ENCODE peak calls at places on chromosomes 12 and 14, in ten cellular contexts. C, X, S, L, I, R, H, N, E and V are unnamed samples.

GRCh38 chr12:8011331-8011730 is 21.2 kb upstream of the FOXJ2 start:
- DNase-seq in C (no peak), X (no peak), S (no peak), L (no peak), I (no peak), R (no peak), H (no peak), N (no peak), E (no peak), V (peak; percentile 59)

GRCh38 chr14:59358105-59358504 is 107.1 kb downstream of the GPR135 start:
- DNase-seq in C (no peak), X (no peak), S (peak; percentile 48), L (peak; percentile 78), I (peak; percentile 81), R (peak; percentile 72), H (no peak), N (no peak), E (no peak), V (peak; percentile 92)

GRCh38 chr12:82835217-82835616 is 148.5 kb downstream of the TMTC2 start:
- DNase-seq in C (no peak), X (no peak), S (no peak), L (no peak), I (peak; percentile 31), R (no peak), H (peak; percentile 9), N (no peak), E (no peak), V (peak; percentile 39)

GRCh38 chr12:25009511-25010092 is 60.7 kb upstream of the BCAT1 start:
- DNase-seq in C (no peak), X (no peak), S (no peak), L (no peak), I (no peak), R (no peak), H (no peak), N (no peak), E (no peak), V (no peak)

GRCh38 chr14:71139058-71139946 is 232.0 kb downstream of the PCNX1 start:
- DNase-seq in C (peak; percentile 58), X (peak; percentile 10), S (no peak), L (no peak), I (peak; percentile 43), R (peak; percentile 61), H (no peak), N (peak; percentile 15), E (peak; percentile 61), V (peak; percentile 51)

GRCh38 chr14:64891173-64891838 is 11.6 kb upstream of the SPTB start:
- DNase-seq in C (no peak), X (no peak), S (no peak), L (no peak), I (no peak), R (no peak), H (no peak), N (no peak), E (no peak), V (no peak)

GRCh38 chr14:32083789-32084188 is 6.7 kb downstream of the ARHGAP5 start:
- DNase-seq in C (no peak), X (no peak), S (no peak), L (no peak), I (no peak), R (no peak), H (no peak), N (no peak), E (no peak), V (no peak)

GRCh38 chr14:78083837-78084236 is 86.3 kb upstream of the NRXN3 start:
- DNase-seq in C (no peak), X (no peak), S (peak; percentile 5), L (peak; percentile 6), I (no peak), R (no peak), H (no peak), N (no peak), E (no peak), V (no peak)

GRCh38 chr14:99261916-99262787 is 9.8 kb downstream of the BCL11B start:
- DNase-seq in C (no peak), X (no peak), S (no peak), L (no peak), I (no peak), R (no peak), H (no peak), N (no peak), E (peak; percentile 71), V (no peak)

GRCh38 chr12:29322157-29322556 is 58.8 kb downstream of the ERGIC2 start:
- DNase-seq in C (no peak), X (no peak), S (no peak), L (no peak), I (no peak), R (no peak), H (no peak), N (no peak), E (no peak), V (no peak)

GRCh38 chr12:52907092-52907810 is 2.4 kb upstream of the KRT8 start:
- DNase-seq in C (no peak), X (peak; percentile 90), S (no peak), L (no peak), I (no peak), R (no peak), H (no peak), N (no peak), E (no peak), V (no peak)

GRCh38 chr12:30614031-30614430 is 81.6 kb downstream of the IPO8 start:
- DNase-seq in C (no peak), X (no peak), S (no peak), L (no peak), I (no peak), R (no peak), H (no peak), N (no peak), E (no peak), V (no peak)

GRCh38 chr14:38122241-38122640 is 85.5 kb upstream of the SSTR1 start:
- DNase-seq in C (no peak), X (no peak), S (no peak), L (no peak), I (no peak), R (no peak), H (no peak), N (no peak), E (no peak), V (no peak)

GRCh38 chr12:102948941-102949352 is 8.5 kb upstream of the ASCL1 start:
- DNase-seq in C (no peak), X (peak; percentile 81), S (no peak), L (no peak), I (peak; percentile 15), R (peak; percentile 55), H (no peak), N (no peak), E (peak; percentile 30), V (peak; percentile 6)

GRCh38 chr14:27411021-27411420 is 813.2 kb upstream of the NOVA1 start:
- DNase-seq in C (no peak), X (no peak), S (no peak), L (no peak), I (no peak), R (no peak), H (no peak), N (no peak), E (no peak), V (no peak)

GRCh38 chr12:58443273-58443980 is 476.9 kb downstream of the LRIG3 start:
- DNase-seq in C (no peak), X (peak; percentile 14), S (no peak), L (no peak), I (peak; percentile 54), R (no peak), H (no peak), N (no peak), E (no peak), V (peak; percentile 30)

GRCh38 chr14:89773644-89774316 is 180.8 kb downstream of the EFCAB11 start:
- DNase-seq in C (no peak), X (no peak), S (peak; percentile 9), L (no peak), I (peak; percentile 58), R (peak; percentile 69), H (no peak), N (peak; percentile 41), E (peak; percentile 67), V (peak; percentile 76)

GRCh38 chr14:104865631-104866441 is 768 bp downstream of the CEP170B start:
- DNase-seq in C (no peak), X (peak; percentile 17), S (no peak), L (no peak), I (peak; percentile 59), R (peak; percentile 77), H (peak; percentile 11), N (peak; percentile 34), E (no peak), V (peak; percentile 75)

GRCh38 chr12:55736780-55737580 is 5.9 kb upstream of the GDF11 start:
- DNase-seq in C (no peak), X (peak; percentile 68), S (no peak), L (no peak), I (peak; percentile 77), R (peak; percentile 82), H (no peak), N (no peak), E (peak; percentile 33), V (peak; percentile 76)

GRCh38 chr12:5789469-5789968 is 155.5 kb downstream of the ANO2 start:
- DNase-seq in C (no peak), X (no peak), S (no peak), L (no peak), I (no peak), R (no peak), H (no peak), N (no peak), E (no peak), V (no peak)